ENCODE peak calls at places on chromosomes 1 and 21, in eight cellular contexts. O is fibroblast of the aortic adventitia; L is vagina; D is adrenal gland; G is heart right ventricle; T is pancreas; V is NB4; C is CD8-positive, alpha-beta T cell. N is an unnamed sample.
A peak's percentile ranks its signal among the peaks of the same experiment; 100 is the strongest.

GRCh38 chr1:79259390-79260336 is 253.1 kb upstream of the ADGRL4 start:
- DNase-seq in O (peak; percentile 75), L (no peak), D (no peak), G (no peak), T (no peak), V (peak; percentile 3), C (no peak), N (peak; percentile 9)

GRCh38 chr1:112546076-112546475 is 37.3 kb downstream of the WNT2B start:
- DNase-seq in O (no peak), L (no peak), D (no peak), G (no peak), T (no peak), V (no peak), C (no peak), N (no peak)

GRCh38 chr1:89041055-89041707 is 18.5 kb upstream of the GBP3 start:
- DNase-seq in O (peak; percentile 65), L (no peak), D (no peak), G (no peak), T (no peak), V (no peak), C (no peak), N (peak; percentile 78)

GRCh38 chr1:228033376-228033775 is 26.6 kb downstream of the WNT3A start:
- DNase-seq in O (no peak), L (no peak), D (no peak), G (no peak), T (no peak), V (no peak), C (no peak), N (no peak)

GRCh38 chr1:154999651-155000474 is 2.7 kb upstream of the ZBTB7B start:
- DNase-seq in O (no peak), L (no peak), D (peak; percentile 35), G (no peak), T (no peak), V (peak; percentile 89), C (no peak), N (peak; percentile 83)

GRCh38 chr1:95388041-95388440 is 154.0 kb downstream of the RWDD3 start:
- DNase-seq in O (peak; percentile 0), L (no peak), D (no peak), G (no peak), T (no peak), V (no peak), C (no peak), N (no peak)

GRCh38 chr21:23217597-23217996 is 2219.4 kb downstream of the NCAM2 start:
- DNase-seq in O (no peak), L (no peak), D (no peak), G (no peak), T (no peak), V (no peak), C (no peak), N (no peak)

GRCh38 chr1:36377776-36378175 is 7.9 kb downstream of the STK40 start:
- DNase-seq in O (no peak), L (no peak), D (no peak), G (no peak), T (no peak), V (peak; percentile 37), C (no peak), N (no peak)

GRCh38 chr1:94160811-94161210 is 39.9 kb upstream of the ABCA4 start:
- DNase-seq in O (peak; percentile 57), L (no peak), D (no peak), G (no peak), T (no peak), V (no peak), C (no peak), N (no peak)

GRCh38 chr1:30416221-30416820 is 307.1 kb downstream of the MATN1 start:
- DNase-seq in O (no peak), L (peak; percentile 81), D (no peak), G (no peak), T (no peak), V (no peak), C (no peak), N (no peak)

GRCh38 chr1:221756830-221757551 is 15.1 kb upstream of the DUSP10 start:
- DNase-seq in O (peak; percentile 12), L (no peak), D (no peak), G (no peak), T (no peak), V (no peak), C (no peak), N (no peak)

GRCh38 chr1:223179280-223179679 is 36.2 kb upstream of the TLR5 start:
- DNase-seq in O (no peak), L (no peak), D (no peak), G (no peak), T (no peak), V (no peak), C (no peak), N (no peak)

GRCh38 chr21:46637952-46638746 is 2.7 kb downstream of the PRMT2 start:
- DNase-seq in O (no peak), L (no peak), D (no peak), G (no peak), T (no peak), V (peak; percentile 48), C (no peak), N (no peak)

GRCh38 chr1:47444578-47445465 is 7.0 kb downstream of the FOXD2 start:
- DNase-seq in O (no peak), L (no peak), D (no peak), G (peak; percentile 29), T (no peak), V (no peak), C (no peak), N (no peak)

GRCh38 chr1:53605181-53605580 is 133.8 kb downstream of the GLIS1 start:
- DNase-seq in O (no peak), L (no peak), D (peak; percentile 6), G (no peak), T (no peak), V (no peak), C (no peak), N (no peak)

GRCh38 chr1:51541313-51542050 is 22.4 kb upstream of the EPS15 start:
- DNase-seq in O (no peak), L (no peak), D (no peak), G (no peak), T (no peak), V (peak; percentile 75), C (no peak), N (no peak)

GRCh38 chr1:201011616-201012015 is 11.9 kb downstream of the KIF21B start:
- DNase-seq in O (no peak), L (no peak), D (no peak), G (no peak), T (no peak), V (no peak), C (no peak), N (no peak)

GRCh38 chr1:222307621-222308020 is 240.3 kb downstream of the HHIPL2 start:
- DNase-seq in O (no peak), L (no peak), D (no peak), G (no peak), T (no peak), V (no peak), C (no peak), N (no peak)

GRCh38 chr1:156913809-156914387 is 6.5 kb upstream of the LRRC71 start:
- DNase-seq in O (no peak), L (no peak), D (no peak), G (no peak), T (no peak), V (no peak), C (no peak), N (no peak)

GRCh38 chr1:156912861-156913808 is 7.3 kb upstream of the LRRC71 start:
- DNase-seq in O (no peak), L (no peak), D (no peak), G (no peak), T (no peak), V (peak; percentile 52), C (no peak), N (no peak)

GRCh38 chr1:156911587-156912298 is 8.7 kb upstream of the LRRC71 start:
- DNase-seq in O (peak; percentile 28), L (no peak), D (no peak), G (no peak), T (no peak), V (peak; percentile 49), C (no peak), N (no peak)

GRCh38 chr1:156910309-156910782 is 10.1 kb upstream of the LRRC71 start:
- DNase-seq in O (no peak), L (no peak), D (no peak), G (peak; percentile 48), T (no peak), V (peak; percentile 67), C (peak; percentile 49), N (no peak)

GRCh38 chr1:156912310-156912709 is 8.1 kb upstream of the LRRC71 start:
- DNase-seq in O (no peak), L (no peak), D (no peak), G (no peak), T (no peak), V (no peak), C (no peak), N (no peak)
- TF ChIP-seq CTCF in O (no peak), L (no peak), D (no peak), G (no peak), T (no peak), V (no peak), C (no peak), N (no peak)

GRCh38 chr1:150283260-150283659 is 906 bp downstream of the CIART start:
- DNase-seq in O (no peak), L (no peak), D (no peak), G (no peak), T (no peak), V (no peak), C (no peak), N (no peak)
- H3K4me3 ChIP-seq in O (peak overlapping the region; percentile 94), L (peak overlapping the region; percentile 55), D (no peak overlapping the region), G (no peak overlapping the region), T (peak overlapping the region; percentile 60), V (no peak overlapping the region), C (no peak overlapping the region), N (no peak overlapping the region)

DNA sequence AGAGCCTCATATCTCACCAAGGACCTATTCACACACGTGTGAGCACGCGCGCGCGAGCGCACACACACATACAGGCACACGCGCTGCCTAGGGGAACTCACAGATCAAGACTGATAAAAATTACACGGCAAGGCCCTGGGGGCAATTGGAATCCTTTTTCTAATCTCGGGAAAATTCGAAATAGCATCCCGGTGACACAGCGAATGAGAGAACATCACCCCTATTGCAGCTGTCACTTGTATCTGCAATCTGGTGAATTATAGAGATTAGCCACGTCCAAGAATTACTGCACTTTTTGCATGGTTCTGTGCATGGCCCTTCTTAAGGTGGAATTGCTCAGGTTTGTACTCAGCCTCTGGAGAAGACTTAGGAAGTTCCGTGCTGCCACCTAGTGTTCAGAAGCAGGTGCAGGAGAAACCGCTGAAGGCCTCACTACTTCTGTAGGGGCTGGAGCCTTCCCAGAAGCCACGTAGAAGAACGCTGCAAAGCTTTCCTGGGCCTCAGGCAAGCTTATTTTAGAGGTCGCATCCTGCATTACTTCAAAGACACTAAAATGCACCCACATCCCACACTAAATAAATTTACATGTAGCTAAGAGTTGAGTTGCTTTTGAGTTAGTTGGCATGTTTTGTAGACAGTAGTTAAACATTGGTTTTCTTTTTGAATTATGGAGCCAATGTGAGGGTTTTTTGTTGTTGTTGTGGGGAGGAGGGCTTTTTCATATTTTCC is 229.2 kb upstream of the CAMK1G start:
- DNase-seq in O (peak; percentile 96), L (no peak), D (peak; percentile 81), G (peak; percentile 25), T (peak; percentile 74), V (peak; percentile 77), C (peak; percentile 46), N (peak; percentile 12)
- TF ChIP-seq CTCF in O (peak; percentile 94), L (no peak), D (peak; percentile 86), G (peak; percentile 90), T (peak; percentile 66), V (peak; percentile 87), C (peak; percentile 44), N (peak; percentile 94)

DNA sequence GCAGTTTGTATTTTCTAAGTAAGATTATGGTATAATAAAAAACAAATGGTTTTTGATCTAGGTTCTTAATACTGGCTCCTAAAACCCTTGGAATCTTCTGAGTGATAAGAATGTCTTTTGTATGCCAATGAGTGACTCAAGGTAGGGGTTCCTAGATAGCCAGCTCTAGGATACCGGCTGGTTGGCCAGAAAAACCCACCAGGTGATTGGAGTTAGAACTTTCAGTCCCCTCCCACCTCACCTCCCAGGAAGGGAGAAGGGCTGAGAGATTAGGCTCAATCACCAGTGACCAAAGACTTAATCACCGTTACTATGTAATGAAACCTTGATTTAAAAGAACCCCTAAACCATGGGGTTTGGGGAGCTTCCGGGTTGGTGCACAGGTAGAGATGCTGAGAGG is 8.7 kb upstream of the BRDT start:
- DNase-seq in O (no peak), L (no peak), D (no peak), G (no peak), T (no peak), V (no peak), C (no peak), N (no peak)
- H3K4me3 ChIP-seq in O (no peak overlapping the region), L (no peak overlapping the region), D (no peak overlapping the region), G (no peak overlapping the region), T (no peak overlapping the region), V (no peak overlapping the region), C (no peak overlapping the region), N (no peak overlapping the region)